ENCODE peak calls at places on chromosomes 13 and 19, in four cellular contexts. J, P, E and M are unnamed samples.

GRCh38 chr19:34962945-34963530 is 991 bp downstream of the ZNF792 start:
- DNase-seq in J (peak), E (no peak), P (no peak), M (no peak)

GRCh38 chr13:60788156-60788829 is 391.3 kb downstream of the TDRD3 start:
- DNase-seq in J (peak), P (peak), E (no peak), M (no peak)

GRCh38 chr19:36916991-36917390 is 859 bp downstream of the ZNF568 start:
- DNase-seq in P (no peak), E (no peak), J (peak), M (peak)

GRCh38 chr19:15702590-15702930 is 25.3 kb upstream of the OR10H2 start:
- DNase-seq in P (peak), J (peak), E (peak), M (no peak)

GRCh38 chr19:52527134-52527953 is at the start of gene ZNF808:
- DNase-seq in P (peak), E (peak), J (peak), M (peak)

GRCh38 chr13:71285700-71286099 is 581.3 kb downstream of the DACH1 start:
- DNase-seq in E (no peak), J (peak), P (no peak), M (no peak)

GRCh38 chr13:77810430-77810829 is 108.2 kb downstream of the EDNRB start:
- DNase-seq in E (no peak), J (peak), P (no peak), M (no peak)

GRCh38 chr13:73572824-73573223 is 514.0 kb downstream of the KLF5 start:
- DNase-seq in J (no peak), E (no peak), P (no peak), M (no peak)

GRCh38 chr19:34495416-34495815 is 13.9 kb downstream of the WTIP start:
- DNase-seq in J (no peak), P (peak), E (no peak), M (no peak)

GRCh38 chr19:28466107-28467045 is 746.6 kb downstream of the UQCRFS1 start:
- DNase-seq in E (peak), J (peak), P (peak), M (peak)

GRCh38 chr13:111323950-111324651 is 3.7 kb downstream of the TEX29 start:
- DNase-seq in E (no peak), J (no peak), P (no peak), M (no peak)

GRCh38 chr13:24623141-24623665 is 57.0 kb upstream of the ATP12A start:
- DNase-seq in E (no peak), J (no peak), P (no peak), M (no peak)

GRCh38 chr19:40744554-40745401 is 5.5 kb downstream of the ACTMAP start:
- DNase-seq in E (peak), P (no peak), J (no peak), M (no peak)

GRCh38 chr13:66887088-66887487 is 343.0 kb downstream of the PCDH9 start:
- DNase-seq in J (peak), E (no peak), P (no peak), M (no peak)

GRCh38 chr19:3175761-3176714 is 2.5 kb upstream of the S1PR4 start:
- DNase-seq in P (no peak), E (no peak), J (peak), M (no peak)

GRCh38 chr13:53941588-53942190 is 913.1 kb downstream of the OLFM4 start:
- DNase-seq in P (no peak), J (no peak), E (no peak), M (no peak)

GRCh38 chr13:34391071-34391470 is 551.0 kb upstream of the NBEA start:
- DNase-seq in J (peak), P (no peak), E (no peak), M (no peak)

GRCh38 chr19:1513492-1514294 is 874 bp upstream of the ADAMTSL5 start:
- DNase-seq in J (peak), P (peak), E (peak), M (no peak)

GRCh38 chr13:71867101-71867814 is at the start of gene DACH1:
- DNase-seq in J (peak), P (peak), E (no peak), M (no peak)

GRCh38 chr19:41999071-41999877 is 5.2 kb upstream of the ATP1A3 start:
- DNase-seq in P (no peak), J (no peak), E (no peak), M (no peak)

GRCh38 chr19:51020988-51021651 is 1.6 kb upstream of the KLK10 start:
- DNase-seq in E (no peak), J (peak), P (no peak), M (peak)

GRCh38 chr13:63435668-63436275 is 2020.1 kb upstream of the PCDH20 start:
- DNase-seq in J (peak), E (no peak), P (no peak), M (peak)

GRCh38 chr13:96284971-96285370 is 195.1 kb downstream of the HS6ST3 start:
- DNase-seq in P (no peak), J (no peak), E (no peak), M (no peak)

GRCh38 chr13:98890186-98890585 is 87.7 kb downstream of the DOCK9 start:
- DNase-seq in P (no peak), J (peak), E (peak), M (no peak)

GRCh38 chr13:52599037-52599852 is 43.0 kb upstream of the HNRNPA1L2 start:
- DNase-seq in E (no peak), J (peak), P (no peak), M (no peak)

GRCh38 chr13:113453962-113454361 is 674 bp upstream of the ADPRHL1 start:
- DNase-seq in P (no peak), E (no peak), J (peak), M (no peak)

GRCh38 chr19:55353356-55353802 is 1.1 kb downstream of the COX6B2 start:
- DNase-seq in P (no peak), E (no peak), J (no peak), M (no peak)

GRCh38 chr19:49347835-49348234 is 12.6 kb downstream of the CD37 start:
- DNase-seq in E (no peak), J (peak), P (no peak), M (no peak)

GRCh38 chr19:48123907-48124675 is 13.5 kb upstream of the PLA2G4C start:
- DNase-seq in E (peak), P (no peak), J (peak), M (no peak)

GRCh38 chr13:24215732-24216131 is 55.2 kb downstream of the SPATA13 start:
- DNase-seq in P (peak), E (no peak), J (peak), M (no peak)

GRCh38 chr19:42532881-42533280 is 4.6 kb upstream of the CEACAM1 start:
- DNase-seq in J (no peak), P (no peak), E (no peak), M (no peak)